ENCODE peak calls at places on chromosomes 2 and 18, in ten cellular contexts. A is HepG2; N is lower lobe of right lung; F is DND-41; T is AG04450; V is adrenal gland; S is naive thymus-derived CD4-positive, alpha-beta T cell; J is neuronal stem cell; E is ovary; Y is HCT116. B is an unnamed sample.

GRCh38 chr2:235467586-235467985 is 26.3 kb upstream of the AGAP1 start:
- DNase-seq in A (no peak), N (no peak), F (no peak), T (peak), V (no peak), S (no peak), J (no peak), E (no peak), Y (no peak), B (no peak)

GRCh38 chr2:62785216-62785615 is 79.7 kb downstream of the EHBP1 start:
- DNase-seq in A (no peak), N (no peak), F (no peak), T (peak), V (no peak), S (no peak), J (no peak), E (no peak), Y (no peak), B (no peak)

GRCh38 chr18:22432672-22433137 is 15.0 kb upstream of the CTAGE1 start:
- DNase-seq in A (no peak), N (no peak), F (no peak), T (peak), V (peak), S (no peak), J (no peak), E (peak), Y (peak), B (peak)

GRCh38 chr18:37385846-37386435 is 179.7 kb downstream of the CELF4 start:
- DNase-seq in A (peak), N (no peak), F (no peak), T (no peak), V (no peak), S (no peak), J (peak), E (no peak), Y (peak), B (no peak)

GRCh38 chr2:17736989-17737388 is 16.6 kb downstream of the SMC6 start:
- DNase-seq in A (no peak), N (no peak), F (no peak), T (peak), V (no peak), S (no peak), J (no peak), E (no peak), Y (no peak), B (no peak)

GRCh38 chr18:54877076-54877475 is 48.8 kb downstream of the RAB27B start:
- DNase-seq in A (no peak), N (no peak), F (no peak), T (no peak), V (no peak), S (no peak), J (no peak), E (no peak), Y (no peak), B (no peak)

GRCh38 chr18:58263055-58263732 is 219.2 kb downstream of the NEDD4L start:
- DNase-seq in A (no peak), N (no peak), F (no peak), T (no peak), V (no peak), S (no peak), J (no peak), E (no peak), Y (peak), B (peak)

GRCh38 chr18:26052497-26052896 is 37.9 kb downstream of the SS18 start:
- DNase-seq in A (no peak), N (no peak), F (no peak), T (no peak), V (no peak), S (no peak), J (no peak), E (no peak), Y (no peak), B (peak)

GRCh38 chr18:59063300-59063895 is 76.3 kb upstream of the SEC11C start:
- DNase-seq in A (no peak), N (no peak), F (no peak), T (no peak), V (no peak), S (no peak), J (no peak), E (no peak), Y (no peak), B (no peak)

GRCh38 chr2:240789501-240790369 is 30.3 kb downstream of the KIF1A start:
- DNase-seq in A (no peak), N (peak), F (no peak), T (no peak), V (no peak), S (no peak), J (no peak), E (peak), Y (no peak), B (no peak)

GRCh38 chr2:200025717-200026116 is 70.3 kb downstream of the MAIP1 start:
- DNase-seq in A (no peak), N (no peak), F (no peak), T (no peak), V (no peak), S (no peak), J (no peak), E (no peak), Y (no peak), B (no peak)

GRCh38 chr2:110865188-110865587 is 132.8 kb downstream of the ACOXL start:
- DNase-seq in A (no peak), N (no peak), F (no peak), T (no peak), V (no peak), S (peak), J (no peak), E (no peak), Y (no peak), B (no peak)

GRCh38 chr2:61995515-61995914 is 90.0 kb downstream of the COMMD1 start:
- DNase-seq in A (no peak), N (no peak), F (no peak), T (no peak), V (no peak), S (no peak), J (no peak), E (no peak), Y (no peak), B (no peak)

GRCh38 chr2:166573393-166573792 is 79.3 kb upstream of the SCN7A start:
- DNase-seq in A (peak), N (no peak), F (no peak), T (peak), V (no peak), S (no peak), J (peak), E (no peak), Y (no peak), B (no peak)

GRCh38 chr18:62981566-62981965 is 266.2 kb downstream of the PHLPP1 start:
- DNase-seq in A (no peak), N (no peak), F (no peak), T (no peak), V (no peak), S (no peak), J (no peak), E (no peak), Y (no peak), B (no peak)

GRCh38 chr2:119252186-119253113 is 28.8 kb downstream of the STEAP3 start:
- DNase-seq in A (no peak), N (no peak), F (no peak), T (peak), V (peak), S (no peak), J (no peak), E (no peak), Y (peak), B (peak)

GRCh38 chr18:28284132-28284531 is 107.2 kb upstream of the CDH2 start:
- DNase-seq in A (no peak), N (no peak), F (no peak), T (peak), V (no peak), S (no peak), J (no peak), E (no peak), Y (no peak), B (peak)

GRCh38 chr2:135004005-135004746 is 43.1 kb downstream of the MAP3K19 start:
- DNase-seq in A (peak), N (peak), F (peak), T (peak), V (peak), S (peak), J (peak), E (peak), Y (peak), B (peak)

GRCh38 chr2:101974663-101975062 is 17.1 kb upstream of the IL1R2 start:
- DNase-seq in A (no peak), N (no peak), F (no peak), T (no peak), V (no peak), S (no peak), J (peak), E (peak), Y (no peak), B (no peak)

GRCh38 chr2:241211276-241211675 is 22.8 kb downstream of the ANO7 start:
- DNase-seq in A (no peak), N (no peak), F (no peak), T (no peak), V (no peak), S (no peak), J (no peak), E (no peak), Y (no peak), B (no peak)

GRCh38 chr18:59044855-59045254 is 94.8 kb upstream of the SEC11C start:
- DNase-seq in A (no peak), N (no peak), F (no peak), T (no peak), V (no peak), S (no peak), J (no peak), E (no peak), Y (no peak), B (no peak)

GRCh38 chr18:49967914-49968313 is 154.6 kb upstream of the ACAA2 start:
- DNase-seq in A (no peak), N (no peak), F (no peak), T (no peak), V (no peak), S (no peak), J (no peak), E (no peak), Y (no peak), B (no peak)

GRCh38 chr2:75277111-75277510 is 77.8 kb upstream of the TACR1 start:
- DNase-seq in A (no peak), N (no peak), F (no peak), T (no peak), V (no peak), S (no peak), J (no peak), E (no peak), Y (no peak), B (peak)

GRCh38 chr18:42860011-42860410 is 255.5 kb downstream of the RIT2 start:
- DNase-seq in A (no peak), N (no peak), F (no peak), T (no peak), V (no peak), S (no peak), J (no peak), E (no peak), Y (no peak), B (no peak)

GRCh38 chr18:449374-449773 is 51.1 kb downstream of the COLEC12 start:
- DNase-seq in A (peak), N (peak), F (no peak), T (no peak), V (no peak), S (no peak), J (no peak), E (no peak), Y (peak), B (no peak)

GRCh38 chr2:212912445-212913103 is 238.8 kb downstream of the IKZF2 start:
- DNase-seq in A (peak), N (no peak), F (no peak), T (no peak), V (no peak), S (no peak), J (no peak), E (no peak), Y (no peak), B (peak)

GRCh38 chr2:30662268-30663131 is 144.7 kb downstream of the CAPN13 start:
- DNase-seq in A (no peak), N (no peak), F (no peak), T (no peak), V (no peak), S (no peak), J (no peak), E (no peak), Y (no peak), B (peak)

GRCh38 chr2:185477452-185477851 is 261.2 kb upstream of the FSIP2 start:
- DNase-seq in A (no peak), N (no peak), F (no peak), T (no peak), V (no peak), S (no peak), J (no peak), E (no peak), Y (no peak), B (no peak)

GRCh38 chr18:13369756-13370510 is 151.4 kb downstream of the LDLRAD4 start:
- DNase-seq in A (no peak), N (no peak), F (no peak), T (no peak), V (no peak), S (no peak), J (no peak), E (no peak), Y (no peak), B (no peak)

GRCh38 chr2:30225131-30225762 is 6.1 kb upstream of the LBH start:
- DNase-seq in A (no peak), N (no peak), F (peak), T (peak), V (no peak), S (peak), J (no peak), E (peak), Y (no peak), B (no peak)

GRCh38 chr2:16429431-16429830 is 236.2 kb downstream of the CYRIA start:
- DNase-seq in A (peak), N (no peak), F (no peak), T (no peak), V (no peak), S (no peak), J (no peak), E (no peak), Y (no peak), B (no peak)

GRCh38 chr2:170221317-170222288 is 43.7 kb downstream of the MYO3B start:
- DNase-seq in A (no peak), N (no peak), F (no peak), T (peak), V (no peak), S (no peak), J (no peak), E (no peak), Y (no peak), B (peak)

GRCh38 chr2:58039170-58039611 is 7.4 kb upstream of the VRK2 start:
- DNase-seq in A (no peak), N (no peak), F (no peak), T (no peak), V (no peak), S (no peak), J (no peak), E (no peak), Y (no peak), B (no peak)

GRCh38 chr18:37272841-37273240 is 292.8 kb downstream of the CELF4 start:
- DNase-seq in A (no peak), N (no peak), F (no peak), T (no peak), V (no peak), S (no peak), J (no peak), E (no peak), Y (no peak), B (no peak)

GRCh38 chr2:25251032-25251460 is 82.7 kb upstream of the POMC start:
- DNase-seq in A (no peak), N (no peak), F (peak), T (no peak), V (no peak), S (peak), J (peak), E (peak), Y (no peak), B (no peak)

GRCh38 chr2:77977486-77978063 is 455.4 kb upstream of the LRRTM4 start:
- DNase-seq in A (no peak), N (no peak), F (no peak), T (no peak), V (no peak), S (no peak), J (no peak), E (no peak), Y (no peak), B (no peak)

GRCh38 chr2:27961997-27962396 is 71.5 kb downstream of the BABAM2 start:
- DNase-seq in A (no peak), N (no peak), F (no peak), T (no peak), V (no peak), S (no peak), J (no peak), E (no peak), Y (no peak), B (no peak)

DNA sequence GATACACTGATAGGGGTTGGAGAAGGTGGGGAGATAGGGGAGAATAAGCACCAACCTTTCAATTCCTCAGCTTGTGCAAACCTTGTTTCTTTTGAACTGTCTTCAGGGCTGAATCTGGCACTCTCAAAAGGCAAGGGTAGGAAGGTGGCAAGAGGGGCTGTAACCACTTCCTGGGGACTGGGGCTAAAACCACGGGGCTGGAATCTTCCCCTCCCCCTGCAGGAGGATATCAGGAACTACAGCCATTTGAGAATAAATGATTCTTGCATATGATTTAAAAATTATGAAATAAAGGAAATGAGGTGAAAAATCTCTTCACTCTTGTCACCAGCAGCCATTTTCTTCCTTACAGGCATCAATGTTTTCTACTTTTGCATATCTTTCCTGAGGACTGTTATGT is 50.8 kb downstream of the ATOH8 start:
- DNase-seq in A (no peak), N (no peak), F (peak), T (no peak), V (no peak), S (no peak), J (no peak), E (no peak), Y (no peak), B (no peak)
- H3K27ac ChIP-seq in A (no peak), N (no peak), F (no peak), T (no peak), V (no peak), S (no peak), J (no peak), E (no peak), Y (no peak), B (no peak)

DNA sequence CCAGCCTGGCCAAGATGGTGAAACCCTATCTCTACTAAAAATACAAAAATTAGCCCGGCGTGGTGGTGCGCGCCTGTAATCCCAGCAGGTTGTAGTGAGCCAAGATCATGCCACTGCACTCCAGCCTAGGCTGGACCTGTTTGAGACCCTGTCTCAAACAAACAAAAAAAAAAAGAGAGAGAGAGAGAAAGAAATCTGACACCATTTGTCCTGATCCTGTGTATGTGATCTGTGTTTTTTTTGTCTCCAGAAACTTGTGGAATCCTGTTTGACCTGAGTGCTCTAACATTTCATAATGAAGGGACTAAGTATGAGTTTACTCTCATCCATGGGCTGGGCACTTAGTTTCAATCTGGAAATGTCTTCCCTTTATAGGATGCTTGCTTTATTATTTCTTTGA is 6.4 kb upstream of the ITPRIPL1 start:
- DNase-seq in A (peak), N (no peak), F (no peak), T (no peak), V (no peak), S (no peak), J (no peak), E (no peak), Y (no peak), B (no peak)
- H3K27ac ChIP-seq in A (no peak), N (no peak), F (no peak), T (no peak), V (no peak), S (no peak), J (no peak), E (no peak), Y (no peak), B (no peak)

GRCh38 chr2:159090514-159091201 is 122.2 kb downstream of the TANC1 start:
- DNase-seq in A (no peak), N (no peak), F (no peak), T (no peak), V (no peak), S (no peak), J (no peak), E (no peak), Y (no peak), B (peak)
- H3K27ac ChIP-seq in A (no peak), N (peak), F (no peak), T (peak), V (peak), S (peak), J (no peak), E (no peak), Y (no peak), B (no peak)

DNA sequence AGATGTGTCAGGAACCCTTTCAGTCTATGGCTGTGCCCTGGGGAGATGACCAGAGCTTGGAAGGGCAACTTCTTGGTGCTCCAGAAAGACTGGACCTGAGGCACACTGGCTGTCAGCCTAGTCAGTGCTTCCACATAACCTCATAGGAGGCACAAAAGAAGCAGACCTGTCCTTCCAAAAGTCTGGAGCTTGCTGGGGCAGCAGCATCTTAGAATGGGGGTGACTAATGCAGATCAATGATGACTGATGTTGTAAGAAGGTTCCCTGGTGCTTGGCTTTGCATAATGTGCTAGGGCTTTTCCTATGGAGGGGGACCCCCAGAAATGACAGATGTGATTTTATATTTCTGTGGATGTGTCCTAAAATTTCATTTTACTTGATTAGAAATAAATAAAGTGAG is 255.7 kb upstream of the THUMPD2 start:
- DNase-seq in A (no peak), N (no peak), F (no peak), T (no peak), V (no peak), S (no peak), J (no peak), E (no peak), Y (no peak), B (peak)
- H3K27ac ChIP-seq in A (no peak), N (no peak), F (no peak), T (no peak), V (no peak), S (no peak), J (no peak), E (no peak), Y (no peak), B (peak)

GRCh38 chr2:121613152-121613551 is 36.1 kb downstream of the CLASP1 start:
- DNase-seq in A (no peak), N (no peak), F (no peak), T (no peak), V (no peak), S (no peak), J (no peak), E (no peak), Y (no peak), B (no peak)
- H3K27ac ChIP-seq in A (no peak), N (no peak), F (no peak), T (no peak), V (no peak), S (no peak), J (no peak), E (no peak), Y (no peak), B (no peak)